ENCODE peak calls at places on chromosomes 11 and 22, in seven cellular contexts. A is neuronal stem cell; S is neural progenitor cell; M is cardiac fibroblast; N is H7; L is CD8-positive, alpha-beta T cell; P is upper lobe of right lung. U is an unnamed sample.

GRCh38 chr22:40621309-40622151 is 15.0 kb downstream of the MRTFA start:
- DNase-seq in M (no peak), A (no peak), S (no peak), N (no peak), L (no peak), P (no peak), U (no peak)

GRCh38 chr22:33747576-33748180 is 172.6 kb downstream of the LARGE1 start:
- DNase-seq in P (no peak), S (no peak), A (no peak), N (no peak), L (no peak), M (no peak), U (no peak)

GRCh38 chr11:61815790-61816735 is 740 bp downstream of the FADS1 start:
- DNase-seq in S (peak), N (peak), A (peak), M (peak), L (peak), P (peak), U (peak)

GRCh38 chr11:116582621-116583020 is 190.2 kb downstream of the BUD13 start:
- DNase-seq in P (no peak), N (no peak), S (no peak), M (no peak), A (no peak), L (no peak), U (no peak)

GRCh38 chr11:134365011-134365925 is 33.5 kb downstream of the GLB1L2 start:
- DNase-seq in M (no peak), S (no peak), P (peak), A (no peak), N (no peak), L (no peak), U (no peak)

GRCh38 chr11:27869701-27870100 is 169.4 kb upstream of the BDNF start:
- DNase-seq in A (no peak), S (no peak), L (no peak), N (no peak), M (no peak), P (no peak), U (no peak)

GRCh38 chr11:13210424-13210823 is 67.2 kb upstream of the BMAL1 start:
- DNase-seq in S (peak), L (peak), M (peak), A (peak), N (peak), P (no peak), U (peak)

GRCh38 chr22:38461414-38462081 is 6.3 kb upstream of the KDELR3 start:
- DNase-seq in S (peak), N (peak), M (peak), P (peak), A (peak), L (peak), U (peak)

GRCh38 chr11:68750197-68750987 is 928 bp downstream of the TESMIN start:
- DNase-seq in P (no peak), L (peak), S (peak), A (peak), N (peak), M (no peak), U (no peak)

GRCh38 chr11:47338396-47339241 is 13.9 kb downstream of the MYBPC3 start:
- DNase-seq in S (no peak), L (no peak), M (no peak), P (no peak), N (no peak), A (no peak), U (no peak)

GRCh38 chr11:62721994-62722393 is 5.3 kb downstream of the HNRNPUL2 start:
- DNase-seq in L (no peak), M (peak), N (peak), A (no peak), S (peak), P (no peak), U (peak)

GRCh38 chr11:76327756-76328388 is 53.1 kb downstream of the THAP12 start:
- DNase-seq in A (no peak), N (no peak), L (no peak), P (peak), S (no peak), M (no peak), U (no peak)

GRCh38 chr11:122098223-122098980 is 17.6 kb downstream of the BLID start:
- DNase-seq in A (no peak), S (no peak), P (no peak), L (no peak), M (no peak), N (no peak), U (no peak)

GRCh38 chr11:119728226-119728626 is 774 bp downstream of the NECTIN1 start:
- DNase-seq in M (peak), N (peak), A (peak), P (peak), S (peak), L (peak), U (no peak)

GRCh38 chr11:64767344-64768299 is 7.8 kb upstream of the PYGM start:
- DNase-seq in S (peak), A (peak), M (peak), L (peak), P (peak), N (peak), U (peak)

GRCh38 chr22:49253656-49254055 is 574.0 kb downstream of the BRD1 start:
- DNase-seq in L (no peak), P (peak), M (no peak), A (no peak), N (no peak), S (no peak), U (no peak)

GRCh38 chr22:20107951-20108756 is 7.8 kb upstream of the RANBP1 start:
- DNase-seq in M (no peak), L (no peak), P (no peak), A (no peak), N (no peak), S (no peak), U (no peak)

GRCh38 chr11:32830413-32830738 is 649 bp downstream of the PRRG4 start:
- DNase-seq in S (no peak), A (no peak), L (no peak), P (no peak), N (peak), M (peak), U (peak)

GRCh38 chr11:4641501-4641900 is 2.3 kb upstream of the OR51E1 start:
- DNase-seq in N (no peak), M (no peak), S (no peak), P (no peak), L (no peak), A (no peak), U (no peak)

GRCh38 chr11:1049911-1050580 is 13.5 kb upstream of the MUC6 start:
- DNase-seq in S (no peak), M (no peak), A (no peak), N (peak), L (no peak), P (no peak), U (no peak)

GRCh38 chr11:57776101-57776511 is 14.5 kb downstream of the CTNND1 start:
- DNase-seq in N (no peak), A (no peak), P (no peak), L (no peak), M (peak), S (peak), U (peak)

GRCh38 chr11:73957654-73958361 is 7.0 kb downstream of the DNAJB13 start:
- DNase-seq in P (no peak), M (no peak), L (no peak), S (no peak), A (no peak), N (peak), U (no peak)

GRCh38 chr11:12692238-12693074 is 18.2 kb downstream of the TEAD1 start:
- DNase-seq in S (peak), M (peak), L (no peak), N (no peak), A (no peak), P (peak), U (peak)

GRCh38 chr11:128653828-128654231 is 40.0 kb upstream of the FLI1 start:
- DNase-seq in M (peak), P (peak), N (peak), L (no peak), S (peak), A (no peak), U (no peak)

GRCh38 chr11:42482822-42483221 is 829.0 kb upstream of the API5 start:
- DNase-seq in L (no peak), M (no peak), P (no peak), S (no peak), N (no peak), A (no peak), U (no peak)

GRCh38 chr11:26297179-26297970 is 34.6 kb upstream of the ANO3 start:
- DNase-seq in P (no peak), N (peak), M (peak), L (no peak), S (peak), A (peak), U (peak)

GRCh38 chr11:73859671-73860070 is 17.0 kb downstream of the COA4 start:
- DNase-seq in N (no peak), M (no peak), L (no peak), A (no peak), S (no peak), P (no peak), U (no peak)

GRCh38 chr11:134068829-134069425 is at the start of gene JAM3:
- DNase-seq in A (peak), P (peak), N (peak), S (peak), M (peak), L (peak), U (peak)

GRCh38 chr11:62400760-62401159 is 18.1 kb upstream of the SCGB1A1 start:
- DNase-seq in A (no peak), S (no peak), P (peak), N (peak), L (no peak), M (peak), U (peak)

GRCh38 chr11:83278351-83278750 is 7.8 kb downstream of the CCDC90B start:
- DNase-seq in P (no peak), M (no peak), N (no peak), A (no peak), S (no peak), L (no peak), U (no peak)

GRCh38 chr22:46022881-46023512 is 46.0 kb upstream of the WNT7B start:
- DNase-seq in N (no peak), P (no peak), M (no peak), A (no peak), S (no peak), L (no peak), U (no peak)

GRCh38 chr11:46051102-46051501 is 70.2 kb downstream of the PHF21A start:
- DNase-seq in A (no peak), P (no peak), M (no peak), S (no peak), N (no peak), L (no peak), U (no peak)

GRCh38 chr11:10287140-10287539 is 6.9 kb downstream of the SBF2 start:
- DNase-seq in P (no peak), S (no peak), A (no peak), M (no peak), N (no peak), L (no peak), U (no peak)

GRCh38 chr11:114110948-114111347 is 51.4 kb downstream of the ZBTB16 start:
- DNase-seq in A (no peak), L (no peak), N (no peak), M (peak), S (no peak), P (no peak), U (peak)

GRCh38 chr11:3159296-3160190 is 5.6 kb downstream of the OSBPL5 start:
- DNase-seq in S (peak), A (no peak), L (no peak), M (no peak), P (peak), N (peak), U (no peak)

GRCh38 chr22:43995057-43995685 is 28.9 kb upstream of the PARVB start:
- DNase-seq in N (no peak), M (no peak), S (no peak), L (no peak), P (peak), A (no peak), U (no peak)

GRCh38 chr22:43995798-43996169 is 28.3 kb upstream of the PARVB start:
- DNase-seq in P (no peak), N (no peak), M (no peak), A (no peak), L (no peak), S (no peak), U (no peak)

GRCh38 chr22:43996981-43997265 is 27.2 kb upstream of the PARVB start:
- DNase-seq in N (peak), S (peak), P (peak), L (no peak), A (no peak), M (no peak), U (no peak)

GRCh38 chr22:43994416-43994815 is 29.7 kb upstream of the PARVB start:
- DNase-seq in A (no peak), N (no peak), S (no peak), P (peak), L (no peak), M (no peak), U (no peak)

DNA sequence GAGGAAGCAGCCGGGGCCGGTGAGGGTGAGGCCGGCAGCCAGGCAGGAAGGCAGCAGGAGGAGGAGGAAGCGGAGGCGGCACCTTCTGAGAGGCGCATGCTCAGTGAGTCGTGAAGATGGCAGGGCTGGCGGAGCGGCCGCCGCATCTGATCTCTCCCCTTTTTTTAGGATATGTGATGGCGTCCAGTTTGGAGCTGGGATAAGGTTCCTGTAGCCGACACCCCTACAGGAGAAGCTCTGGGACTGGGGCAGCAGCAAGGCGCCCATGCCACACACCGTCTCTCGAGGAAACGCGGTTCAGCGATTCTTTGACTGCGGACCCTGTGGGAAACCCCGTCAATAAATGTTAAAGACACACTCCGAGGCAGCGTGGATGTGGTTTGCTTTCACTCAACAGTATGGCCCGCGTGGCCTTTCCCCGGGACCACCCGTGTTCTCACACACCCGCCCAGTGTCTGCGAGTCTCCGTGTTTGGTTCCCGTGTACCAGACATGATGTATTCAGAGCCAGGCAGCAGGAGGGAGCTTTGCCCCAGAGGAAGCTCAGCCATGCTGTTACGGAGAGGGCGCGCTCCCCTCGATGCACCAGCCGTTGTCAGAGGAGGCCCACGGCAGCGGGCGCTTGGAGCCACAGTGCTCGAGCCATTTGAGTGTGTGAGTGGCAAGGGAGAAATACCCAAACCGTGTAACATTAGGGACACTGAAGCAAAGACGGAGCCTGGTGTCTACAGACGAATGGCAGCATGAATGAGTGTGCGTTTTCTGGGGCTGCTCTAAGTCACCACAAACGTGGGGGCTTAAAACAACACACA is 27.7 kb upstream of the PARVB start:
- DNase-seq in A (no peak), M (no peak), L (peak), S (no peak), P (peak), N (no peak), U (no peak)
- H3K4me3 ChIP-seq in A (no peak), M (no peak), L (peak), S (no peak), P (peak), N (no peak), U (no peak)

GRCh38 chr11:20031155-20032001 is 128.9 kb downstream of the DBX1 start:
- DNase-seq in L (no peak), M (peak), P (no peak), N (no peak), A (no peak), S (peak), U (peak)
- H3K4me3 ChIP-seq in L (no peak), M (no peak), P (no peak), N (no peak), A (no peak), S (no peak), U (peak)

GRCh38 chr22:17369553-17370035 is 334 bp downstream of the CECR2 start:
- DNase-seq in L (no peak), N (peak), P (peak), M (peak), A (peak), S (peak), U (no peak)

GRCh38 chr22:17368727-17369552 is at the start of gene CECR2:
- DNase-seq in P (peak), A (peak), S (peak), M (peak), L (no peak), N (peak), U (no peak)

GRCh38 chr22:17366830-17367229 is 2.4 kb upstream of the CECR2 start:
- DNase-seq in P (no peak), L (peak), M (peak), S (peak), N (peak), A (peak), U (no peak)

GRCh38 chr22:17366329-17366728 is 2.9 kb upstream of the CECR2 start:
- DNase-seq in A (no peak), M (no peak), L (no peak), S (no peak), N (no peak), P (no peak), U (no peak)

DNA sequence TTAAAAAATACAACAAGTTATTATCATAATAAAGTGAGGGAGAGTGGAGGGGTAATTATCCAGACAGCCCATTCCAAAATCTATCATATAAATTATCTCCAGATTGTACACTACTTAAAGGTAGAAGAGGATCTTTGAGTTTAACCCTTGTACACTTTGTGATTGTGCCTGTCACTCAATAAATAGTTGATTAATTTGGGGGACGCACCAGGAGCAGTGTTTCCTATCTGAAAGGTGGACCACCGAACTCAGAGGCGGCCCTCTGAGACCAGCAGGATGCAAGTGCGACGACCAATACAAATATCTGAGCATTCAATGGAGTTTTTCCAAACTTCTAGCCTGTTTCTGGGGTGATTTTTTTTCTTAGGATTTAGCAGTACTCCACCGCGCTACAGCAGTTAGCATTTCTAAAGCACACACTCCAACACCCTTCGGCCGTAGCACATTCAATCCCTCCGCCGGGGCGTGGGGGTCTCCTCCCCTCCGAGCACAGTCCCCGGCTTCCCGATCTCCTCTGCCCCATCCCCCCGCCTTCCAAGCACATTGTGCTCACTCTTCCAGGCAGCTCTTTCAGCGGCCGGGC is 1.0 kb upstream of the CECR2 start:
- DNase-seq in M (no peak), A (no peak), L (no peak), N (no peak), P (no peak), S (no peak), U (no peak)
- H3K4me3 ChIP-seq in M (peak), A (peak), L (peak), N (peak), P (peak), S (peak), U (no peak)

GRCh38 chr11:66338276-66339162 is 2.3 kb upstream of the RIN1 start:
- DNase-seq in S (no peak), L (no peak), M (no peak), A (no peak), P (peak), N (peak), U (no peak)

GRCh38 chr11:66335531-66336233 is 552 bp downstream of the RIN1 start:
- DNase-seq in S (peak), P (peak), M (peak), A (no peak), L (no peak), N (peak), U (peak)

GRCh38 chr11:66334605-66335442 is 1.4 kb downstream of the RIN1 start:
- DNase-seq in L (no peak), M (no peak), N (peak), P (peak), A (no peak), S (no peak), U (no peak)

GRCh38 chr11:66337103-66337899 is 1.1 kb upstream of the RIN1 start:
- DNase-seq in A (no peak), S (no peak), M (no peak), P (peak), L (no peak), N (no peak), U (no peak)

GRCh38 chr11:66336234-66337102 is at the start of gene RIN1:
- DNase-seq in S (peak), N (peak), M (peak), L (peak), A (no peak), P (peak), U (peak)
- H3K4me3 ChIP-seq in S (peak), N (peak), M (peak), L (peak), A (peak), P (peak), U (peak)

GRCh38 chr11:70751142-70751734 is 352.9 kb downstream of the CTTN start:
- DNase-seq in P (no peak), L (no peak), A (no peak), S (no peak), N (no peak), M (no peak), U (no peak)
- H3K4me3 ChIP-seq in P (no peak), L (no peak), A (no peak), S (no peak), N (no peak), M (no peak), U (no peak)

DNA sequence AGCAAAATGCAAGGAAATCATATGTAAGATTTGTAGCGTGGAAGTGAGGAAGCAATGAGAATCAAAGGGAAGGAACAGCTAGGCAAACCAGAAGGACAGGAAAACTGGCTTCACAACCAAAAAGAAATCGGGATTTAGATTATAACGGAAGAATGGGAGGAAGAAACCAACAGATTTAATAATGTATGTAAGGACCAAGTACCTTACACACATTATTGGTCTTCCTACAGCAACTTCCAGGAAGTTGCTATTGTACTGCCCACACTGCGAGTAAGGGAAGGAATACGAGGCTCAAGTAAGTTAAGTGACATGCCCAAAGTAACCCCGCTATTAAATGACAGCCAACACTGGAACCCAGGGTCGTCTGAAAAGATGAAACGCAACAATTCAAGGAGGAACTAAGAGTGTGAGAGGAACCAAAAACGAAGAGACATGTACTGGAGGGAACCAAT is 473 bp downstream of the TXN2 start:
- DNase-seq in N (no peak), M (no peak), P (no peak), L (no peak), S (no peak), A (no peak), U (no peak)
- H3K4me3 ChIP-seq in N (peak), M (peak), P (peak), L (peak), S (peak), A (peak), U (peak)

U was measured in fibroblast of villous mesenchyme.